ENCODE peak calls at places on chromosomes 2 and 18, in ten cellular contexts. O, E, Z, A, Q, B, P, H, J and T are unnamed samples.
A peak's percentile ranks its signal among the peaks of the same experiment; 100 is the strongest.

GRCh38 chr2:226743911-226744310 is 55.7 kb downstream of the IRS1 start:
- DNase-seq in O (no peak), A (peak; percentile 36), E (no peak), B (no peak), J (no peak), H (no peak), Z (no peak), Q (no peak), P (no peak), T (no peak)

GRCh38 chr2:226483745-226484619 is 315.6 kb downstream of the IRS1 start:
- DNase-seq in P (no peak), J (peak; percentile 61), Z (no peak), Q (peak; percentile 38), O (peak; percentile 34), A (peak; percentile 63), B (no peak), H (no peak), E (no peak), T (no peak)

GRCh38 chr2:74671479-74671878 is 17.4 kb downstream of the SEMA4F start:
- DNase-seq in O (peak; percentile 32), P (no peak), E (no peak), Q (peak; percentile 35), J (peak; percentile 74), B (no peak), Z (peak; percentile 74), H (no peak), A (peak; percentile 40), T (no peak)

GRCh38 chr2:191382801-191383200 is 137.6 kb downstream of the MYO1B start:
- DNase-seq in B (no peak), E (no peak), H (peak; percentile 71), Z (peak; percentile 93), P (no peak), O (peak; percentile 63), J (peak; percentile 81), A (peak; percentile 43), Q (peak; percentile 53), T (peak; percentile 72)

GRCh38 chr2:12723741-12724463 is 7.2 kb downstream of the TRIB2 start:
- DNase-seq in O (no peak), P (no peak), B (no peak), H (no peak), A (no peak), Z (peak; percentile 22), J (no peak), Q (no peak), E (no peak), T (no peak)

GRCh38 chr2:126802774-126803421 is 95.8 kb upstream of the TEX51 start:
- DNase-seq in A (no peak), E (no peak), Z (no peak), O (no peak), P (no peak), J (no peak), B (no peak), Q (peak; percentile 3), H (no peak), T (no peak)

GRCh38 chr2:101752708-101753107 is 55.2 kb downstream of the MAP4K4 start:
- DNase-seq in O (no peak), E (no peak), A (no peak), J (no peak), Q (no peak), H (no peak), B (no peak), Z (no peak), P (no peak), T (no peak)

GRCh38 chr18:55275042-55275897 is 312.7 kb downstream of the TCF4 start:
- DNase-seq in A (peak; percentile 77), H (no peak), E (no peak), Q (peak; percentile 79), Z (peak; percentile 23), O (peak; percentile 75), J (peak; percentile 82), P (no peak), B (no peak), T (no peak)

GRCh38 chr2:82781516-82781915 is 1677.6 kb downstream of the SUCLG1 start:
- DNase-seq in O (no peak), P (no peak), Z (peak; percentile 6), Q (peak; percentile 18), J (no peak), H (no peak), B (no peak), A (no peak), E (no peak), T (no peak)

GRCh38 chr2:157837851-157838441 is 38.2 kb downstream of the ACVR1 start:
- DNase-seq in E (peak; percentile 64), P (no peak), O (peak; percentile 49), Z (no peak), Q (peak; percentile 43), B (no peak), J (peak; percentile 67), A (peak; percentile 35), H (peak; percentile 35), T (no peak)

GRCh38 chr18:54622084-54622483 is 31.0 kb downstream of the DYNAP start:
- DNase-seq in B (no peak), A (no peak), J (no peak), E (no peak), Z (no peak), Q (no peak), H (no peak), O (no peak), P (no peak), T (no peak)

GRCh38 chr18:5455644-5456043 is 88.2 kb downstream of the EPB41L3 start:
- DNase-seq in H (no peak), E (no peak), J (peak; percentile 96), Q (peak; percentile 66), Z (peak; percentile 28), O (peak; percentile 75), B (no peak), P (no peak), A (peak; percentile 82), T (no peak)

GRCh38 chr2:71001592-71002570 is 7.2 kb upstream of the TEX261 start:
- DNase-seq in P (no peak), Z (no peak), Q (no peak), B (peak; percentile 49), E (peak; percentile 32), A (no peak), H (peak; percentile 57), J (no peak), O (no peak), T (no peak)

GRCh38 chr2:64626146-64626809 is 27.4 kb downstream of the SERTAD2 start:
- DNase-seq in P (no peak), J (no peak), E (no peak), B (no peak), O (no peak), H (no peak), Q (no peak), Z (no peak), A (no peak), T (no peak)

GRCh38 chr18:79525556-79526467 is 130.1 kb downstream of the NFATC1 start:
- DNase-seq in Q (peak; percentile 45), H (peak; percentile 46), E (no peak), O (peak; percentile 47), J (no peak), A (no peak), P (peak; percentile 41), B (no peak), Z (peak; percentile 5), T (no peak)

GRCh38 chr18:64330161-64330560 is 181.3 kb upstream of the LINC00305 start:
- DNase-seq in E (no peak), O (no peak), A (no peak), Q (peak; percentile 0), H (peak; percentile 22), Z (no peak), P (no peak), J (no peak), B (no peak), T (no peak)
- TF ChIP-seq CTCF in E (no peak), O (no peak), A (no peak), Q (no peak), H (peak; percentile 32), Z (no peak), P (no peak), J (no peak), B (no peak), T (no peak)

DNA sequence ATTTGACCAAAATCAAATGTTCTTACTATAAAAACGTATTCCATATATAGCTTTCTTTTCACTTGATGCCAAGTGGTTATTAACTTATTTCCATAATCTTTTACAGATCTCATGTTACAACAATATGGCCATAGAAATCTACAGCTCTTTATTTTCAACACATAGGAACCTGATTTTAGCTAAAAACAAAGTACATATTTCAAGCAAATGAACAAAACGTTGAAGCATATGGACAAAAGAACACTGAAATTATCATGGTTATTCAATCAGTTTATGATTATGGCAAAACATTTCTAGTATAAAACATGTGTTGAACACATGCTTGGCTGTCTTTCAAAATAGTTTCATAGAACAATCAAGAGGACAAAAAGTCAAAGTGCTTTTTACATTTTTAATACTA is 63.2 kb upstream of the ARHGAP28 start:
- DNase-seq in E (peak; percentile 27), B (no peak), H (no peak), A (no peak), P (no peak), O (no peak), Q (peak; percentile 12), Z (no peak), J (no peak), T (no peak)
- TF ChIP-seq CTCF in E (no peak), B (no peak), H (no peak), A (no peak), P (no peak), O (no peak), Q (no peak), Z (no peak), J (no peak), T (no peak)

GRCh38 chr18:45849529-45849928 is 24.1 kb downstream of the SIGLEC15 start:
- DNase-seq in A (no peak), H (no peak), P (no peak), O (no peak), Q (no peak), Z (no peak), J (no peak), B (no peak), E (no peak), T (no peak)

GRCh38 chr18:45852631-45853030 is 27.2 kb downstream of the SIGLEC15 start:
- DNase-seq in O (no peak), A (no peak), Q (peak; percentile 53), H (no peak), P (no peak), J (no peak), Z (no peak), E (no peak), B (no peak), T (no peak)

GRCh38 chr18:45851196-45851925 is 25.9 kb downstream of the SIGLEC15 start:
- DNase-seq in J (no peak), H (no peak), Z (no peak), B (no peak), E (no peak), P (no peak), A (no peak), O (no peak), Q (no peak), T (no peak)

GRCh38 chr18:45847119-45847518 is 21.6 kb downstream of the SIGLEC15 start:
- DNase-seq in A (peak; percentile 22), P (no peak), H (no peak), O (no peak), Q (no peak), E (no peak), Z (no peak), J (no peak), B (no peak), T (no peak)

GRCh38 chr18:45850021-45850420 is 24.5 kb downstream of the SIGLEC15 start:
- DNase-seq in P (no peak), Q (no peak), A (no peak), J (no peak), Z (peak; percentile 26), H (no peak), B (no peak), E (no peak), O (no peak), T (peak; percentile 39)
- TF ChIP-seq CTCF in P (peak; percentile 4), Q (peak; percentile 21), A (peak; percentile 50), J (peak; percentile 36), Z (peak; percentile 52), H (peak; percentile 25), B (peak; percentile 47), E (peak; percentile 52), O (peak; percentile 33), T (no peak)

GRCh38 chr18:9987931-9988330 is 74.1 kb downstream of the VAPA start:
- DNase-seq in A (no peak), O (no peak), H (no peak), Z (no peak), P (peak; percentile 52), E (no peak), B (no peak), J (no peak), Q (no peak), T (no peak)
- TF ChIP-seq CTCF in A (no peak), O (no peak), H (no peak), Z (no peak), P (no peak), E (no peak), B (no peak), J (no peak), Q (no peak), T (no peak)